ENCODE peak calls at places on chromosomes 3 and 15, in six cellular contexts. P, R, X, O, A and K are unnamed samples. For H3K27me3, the result is how much of the 10 kb centered on the place peaks cover.

GRCh38 chr3:156892701-156893100 is 66.5 kb downstream of the LEKR1 start:
- DNase-seq in R (no peak), O (peak), P (no peak), A (no peak), X (no peak), K (peak)

GRCh38 chr3:155497930-155498647 is 204.6 kb upstream of the STRIT1 start:
- DNase-seq in P (no peak), X (no peak), R (peak), A (no peak), O (peak), K (no peak)

GRCh38 chr15:80404057-80404718 is at the start of gene ARNT2:
- DNase-seq in O (peak), P (peak), A (no peak), X (peak), R (no peak), K (peak)

GRCh38 chr3:194964809-194965208 is 279.1 kb downstream of the FAM43A start:
- DNase-seq in A (no peak), P (no peak), O (no peak), X (no peak), R (no peak), K (no peak)

GRCh38 chr3:48634661-48635221 is 520 bp downstream of the SLC26A6 start:
- DNase-seq in A (peak), R (peak), P (peak), O (peak), X (peak), K (peak)

GRCh38 chr3:73049319-73049718 is 12.1 kb upstream of the EBLN2 start:
- DNase-seq in P (no peak), X (no peak), A (no peak), R (no peak), O (no peak), K (no peak)

GRCh38 chr15:64180235-64180824 is 17.5 kb upstream of the PPIB start:
- DNase-seq in O (no peak), R (no peak), P (no peak), X (no peak), A (no peak), K (peak)

GRCh38 chr3:61114316-61114953 is 136.8 kb downstream of the FHIT start:
- DNase-seq in R (no peak), P (no peak), O (no peak), A (no peak), X (no peak), K (no peak)

GRCh38 chr15:69523010-69524001 is 70.7 kb downstream of the RPLP1 start:
- DNase-seq in A (peak), O (peak), P (peak), X (peak), R (peak), K (peak)

GRCh38 chr3:62131050-62131449 is 242.3 kb downstream of the FEZF2 start:
- DNase-seq in P (no peak), X (no peak), A (no peak), O (no peak), R (no peak), K (peak)

GRCh38 chr3:5275529-5275928 is 88.0 kb downstream of the EDEM1 start:
- DNase-seq in X (no peak), P (no peak), O (peak), R (no peak), A (no peak), K (peak)

GRCh38 chr3:134430174-134430573 is 55.6 kb downstream of the ANAPC13 start:
- DNase-seq in P (no peak), A (no peak), X (no peak), O (no peak), R (no peak), K (no peak)

DNA sequence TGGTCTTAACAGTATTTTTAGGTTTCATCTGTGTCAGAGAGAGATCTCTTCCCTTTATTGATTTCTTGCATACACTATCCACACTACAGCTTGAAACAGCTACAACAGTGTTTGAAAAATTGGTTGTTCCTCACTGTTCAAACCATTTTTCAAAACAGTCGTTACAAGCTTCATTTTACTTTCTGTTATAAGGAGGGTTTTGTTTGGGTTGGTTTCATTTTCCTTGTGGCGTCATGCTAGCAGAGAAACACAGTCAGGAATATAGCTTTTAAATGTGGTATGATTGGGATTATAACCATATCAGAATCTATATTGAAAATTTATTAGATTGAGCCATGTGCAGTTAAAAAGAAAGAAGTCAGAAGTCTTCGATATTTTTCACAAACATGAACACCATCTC is 400.6 kb downstream of the ZBTB20 start:
- DNase-seq in X (no peak), R (no peak), O (no peak), P (no peak), A (no peak), K (no peak)
- H3K27ac ChIP-seq in X (no peak), R (peak), O (no peak), P (peak), A (no peak), K (no peak)

GRCh38 chr3:119125742-119126507 is 20.0 kb upstream of the TEX55 start:
- DNase-seq in P (no peak), R (no peak), A (no peak), O (no peak), X (no peak), K (no peak)
- H3K27me3 ChIP-seq in P (under half), R (under half), A (under half), O (under half), X (under half), K (under half)

DNA sequence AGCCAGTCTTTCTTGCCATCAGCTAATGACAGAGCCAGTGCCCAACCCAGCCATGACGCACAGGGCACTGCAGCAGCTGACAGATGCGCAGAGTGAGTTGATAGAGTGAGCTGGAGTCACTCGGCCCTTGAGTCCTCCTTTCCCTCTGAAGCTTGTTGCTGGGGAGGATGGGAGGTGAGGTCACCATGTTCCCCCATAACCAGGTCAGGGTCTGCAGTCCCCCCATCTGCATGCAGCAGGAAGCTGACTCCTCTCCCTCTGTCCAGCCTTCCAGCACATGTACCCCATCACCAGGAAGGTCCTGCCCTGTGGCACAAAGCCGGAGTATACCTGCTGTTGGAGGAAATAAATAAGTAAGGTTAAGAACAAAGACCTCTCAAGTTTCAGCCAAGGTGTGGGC is 174.6 kb downstream of the ABHD5 start:
- DNase-seq in A (peak), R (no peak), P (no peak), X (no peak), O (no peak), K (no peak)
- H3K27ac ChIP-seq in A (no peak), R (no peak), P (no peak), X (no peak), O (no peak), K (no peak)

GRCh38 chr15:78715439-78715838 is 74.4 kb upstream of the CHRNB4 start:
- DNase-seq in R (no peak), O (no peak), A (no peak), X (no peak), P (no peak), K (no peak)
- H3K27me3 ChIP-seq in R (under half), O (under half), A (under half), X (under half), P (under half), K (under half)